ENCODE peak calls at places on chromosomes 16 and 17, in four cellular contexts. One of them, this sample, is unnamed.
A peak's percentile ranks its signal among the peaks of the same experiment; 100 is the strongest.

GRCh38 chr16:81635336-81635947 is 143.6 kb upstream of the PLCG2 start:
- DNase-seq in HepG2: no peak
- DNase-seq in K562: no peak
- DNase-seq in GM12878: no peak
- DNase-seq in this sample: no peak

GRCh38 chr16:83969771-83970429 is 1.9 kb downstream of the NECAB2 start:
- DNase-seq in HepG2: no peak
- DNase-seq in K562: no peak
- DNase-seq in GM12878: no peak
- DNase-seq in this sample: no peak

GRCh38 chr16:9060225-9060624 is 31.2 kb upstream of the HAPSTR1 start:
- DNase-seq in HepG2: no peak
- DNase-seq in K562: no peak
- DNase-seq in GM12878: no peak
- DNase-seq in this sample: no peak

GRCh38 chr17:50310455-50311111 is 35.3 kb upstream of the XYLT2 start:
- DNase-seq in HepG2: peak; percentile 83
- DNase-seq in K562: no peak
- DNase-seq in GM12878: no peak
- DNase-seq in this sample: no peak

GRCh38 chr16:84055366-84055765 is 12.8 kb upstream of the SLC38A8 start:
- DNase-seq in HepG2: no peak
- DNase-seq in K562: no peak
- DNase-seq in GM12878: no peak
- DNase-seq in this sample: no peak

GRCh38 chr16:80208015-80208414 is 332.8 kb upstream of the DYNLRB2 start:
- DNase-seq in HepG2: no peak
- DNase-seq in K562: no peak
- DNase-seq in GM12878: no peak
- DNase-seq in this sample: no peak

GRCh38 chr17:28271431-28271830 is 47.6 kb upstream of the TMEM97 start:
- DNase-seq in HepG2: no peak
- DNase-seq in K562: no peak
- DNase-seq in GM12878: no peak
- DNase-seq in this sample: no peak

GRCh38 chr16:29900102-29900887 is at the start of gene ASPHD1:
- DNase-seq in HepG2: peak; percentile 86
- DNase-seq in K562: peak; percentile 52
- DNase-seq in GM12878: no peak
- DNase-seq in this sample: peak; percentile 86

GRCh38 chr17:15236281-15237105 is 28.6 kb downstream of the PMP22 start:
- DNase-seq in HepG2: no peak
- DNase-seq in K562: peak; percentile 74
- DNase-seq in GM12878: no peak
- DNase-seq in this sample: no peak

GRCh38 chr17:65556014-65556909 is 5.2 kb downstream of the AXIN2 start:
- DNase-seq in HepG2: peak; percentile 82
- DNase-seq in K562: peak; percentile 81
- DNase-seq in GM12878: no peak
- DNase-seq in this sample: peak; percentile 93

GRCh38 chr16:66481081-66481942 is 54.2 kb downstream of the BEAN1 start:
- DNase-seq in HepG2: no peak
- DNase-seq in K562: no peak
- DNase-seq in GM12878: no peak
- DNase-seq in this sample: no peak

GRCh38 chr16:83365166-83365565 is 442.6 kb upstream of the HSBP1 start:
- DNase-seq in HepG2: no peak
- DNase-seq in K562: no peak
- DNase-seq in GM12878: no peak
- DNase-seq in this sample: no peak

GRCh38 chr17:50604470-50604869 is 30.2 kb upstream of the ABCC3 start:
- DNase-seq in HepG2: no peak
- DNase-seq in K562: no peak
- DNase-seq in GM12878: no peak
- DNase-seq in this sample: peak; percentile 42

GRCh38 chr17:27597783-27598320 is 33.1 kb upstream of the LGALS9 start:
- DNase-seq in HepG2: no peak
- DNase-seq in K562: no peak
- DNase-seq in GM12878: no peak
- DNase-seq in this sample: no peak

GRCh38 chr16:19165101-19165500 is 2.9 kb upstream of the SYT17 start:
- DNase-seq in HepG2: no peak
- DNase-seq in K562: no peak
- DNase-seq in GM12878: no peak
- DNase-seq in this sample: no peak

GRCh38 chr17:83199500-83200201 is 120.2 kb downstream of the METRNL start:
- DNase-seq in HepG2: no peak
- DNase-seq in K562: no peak
- DNase-seq in GM12878: no peak
- DNase-seq in this sample: peak; percentile 2

GRCh38 chr16:57637424-57637823 is 9.0 kb downstream of the ADGRG1 start:
- DNase-seq in HepG2: no peak
- DNase-seq in K562: no peak
- DNase-seq in GM12878: no peak
- DNase-seq in this sample: no peak
- TF ChIP-seq SP1 in HepG2: no peak
- TF ChIP-seq SP1 in K562: no peak
- TF ChIP-seq SP1 in GM12878: no peak
- TF ChIP-seq SP1 in this sample: no peak

GRCh38 chr16:16019488-16019887 is 70.1 kb downstream of the ABCC1 start:
- DNase-seq in HepG2: no peak
- DNase-seq in K562: no peak
- DNase-seq in GM12878: no peak
- DNase-seq in this sample: no peak

GRCh38 chr16:16016388-16016964 is 67.1 kb downstream of the ABCC1 start:
- DNase-seq in HepG2: no peak
- DNase-seq in K562: no peak
- DNase-seq in GM12878: no peak
- DNase-seq in this sample: no peak

GRCh38 chr16:16020291-16020690 is 70.9 kb downstream of the ABCC1 start:
- DNase-seq in HepG2: no peak
- DNase-seq in K562: no peak
- DNase-seq in GM12878: no peak
- DNase-seq in this sample: no peak

GRCh38 chr16:16017812-16018211 is 68.4 kb downstream of the ABCC1 start:
- DNase-seq in HepG2: no peak
- DNase-seq in K562: peak; percentile 17
- DNase-seq in GM12878: no peak
- DNase-seq in this sample: no peak

GRCh38 chr16:16018705-16019104 is 69.3 kb downstream of the ABCC1 start:
- DNase-seq in HepG2: peak; percentile 40
- DNase-seq in K562: no peak
- DNase-seq in GM12878: no peak
- DNase-seq in this sample: no peak
- TF ChIP-seq ATF3 in HepG2: no peak
- TF ChIP-seq ATF3 in K562: peak; percentile 58
- TF ChIP-seq ATF3 in GM12878: no peak
- TF ChIP-seq ATF3 in this sample: no peak

DNA sequence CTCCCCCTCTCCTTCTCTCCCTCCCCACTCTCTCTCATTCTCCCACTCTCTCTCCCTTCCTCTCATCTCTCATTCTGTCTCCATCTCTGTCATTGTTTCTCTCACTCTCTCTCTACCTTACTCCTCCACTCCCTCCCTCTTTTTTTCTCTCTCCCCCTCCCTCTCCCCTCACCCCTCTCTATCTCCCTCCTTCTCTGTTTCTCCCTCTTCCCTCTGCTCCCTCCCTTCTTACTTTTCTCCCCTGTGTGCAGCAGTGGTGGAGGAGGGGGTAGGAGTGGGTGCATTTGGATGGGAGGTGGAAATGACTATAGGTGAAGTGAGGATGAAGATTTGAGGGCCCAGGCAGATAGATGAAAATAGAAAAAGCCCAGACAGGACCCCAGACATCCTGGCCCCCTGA is 70.9 kb downstream of the HLF start:
- DNase-seq in HepG2: no peak
- DNase-seq in K562: no peak
- DNase-seq in GM12878: no peak
- DNase-seq in this sample: no peak
- TF ChIP-seq CBFB in HepG2: no peak
- TF ChIP-seq CBFB in K562: no peak
- TF ChIP-seq CBFB in GM12878: no peak
- TF ChIP-seq CBFB in this sample: no peak

GRCh38 chr17:8360751-8361150 is 15.8 kb downstream of the KRABD2 start:
- DNase-seq in HepG2: no peak
- DNase-seq in K562: no peak
- DNase-seq in GM12878: no peak
- DNase-seq in this sample: no peak

GRCh38 chr17:8366231-8366630 is 10.3 kb downstream of the KRABD2 start:
- DNase-seq in HepG2: no peak
- DNase-seq in K562: no peak
- DNase-seq in GM12878: no peak
- DNase-seq in this sample: no peak

GRCh38 chr17:8369944-8370343 is 6.6 kb downstream of the KRABD2 start:
- DNase-seq in HepG2: no peak
- DNase-seq in K562: no peak
- DNase-seq in GM12878: no peak
- DNase-seq in this sample: no peak

GRCh38 chr17:8362651-8363332 is 13.7 kb downstream of the KRABD2 start:
- DNase-seq in HepG2: no peak
- DNase-seq in K562: no peak
- DNase-seq in GM12878: no peak
- DNase-seq in this sample: no peak

GRCh38 chr17:8365143-8365542 is 11.4 kb downstream of the KRABD2 start:
- DNase-seq in HepG2: no peak
- DNase-seq in K562: no peak
- DNase-seq in GM12878: no peak
- DNase-seq in this sample: no peak
- TF ChIP-seq SP1 in HepG2: no peak
- TF ChIP-seq SP1 in K562: no peak
- TF ChIP-seq SP1 in GM12878: no peak
- TF ChIP-seq SP1 in this sample: no peak

GRCh38 chr17:8753976-8754440 is 4.3 kb downstream of the SPDYE4 start:
- DNase-seq in HepG2: peak; percentile 34
- DNase-seq in K562: no peak
- DNase-seq in GM12878: no peak
- DNase-seq in this sample: no peak
- TF ChIP-seq ATF3 in HepG2: no peak
- TF ChIP-seq ATF3 in K562: no peak
- TF ChIP-seq ATF3 in GM12878: no peak
- TF ChIP-seq ATF3 in this sample: no peak

GRCh38 chr16:75230471-75231110 is 11.8 kb downstream of the CTRB1 start:
- DNase-seq in HepG2: no peak
- DNase-seq in K562: no peak
- DNase-seq in GM12878: no peak
- DNase-seq in this sample: no peak

GRCh38 chr16:75227361-75228142 is 8.8 kb downstream of the CTRB1 start:
- DNase-seq in HepG2: no peak
- DNase-seq in K562: no peak
- DNase-seq in GM12878: no peak
- DNase-seq in this sample: no peak

GRCh38 chr16:75226550-75227360 is 8.0 kb downstream of the CTRB1 start:
- DNase-seq in HepG2: no peak
- DNase-seq in K562: no peak
- DNase-seq in GM12878: no peak
- DNase-seq in this sample: no peak

GRCh38 chr16:75229172-75230031 is 10.6 kb downstream of the CTRB1 start:
- DNase-seq in HepG2: no peak
- DNase-seq in K562: no peak
- DNase-seq in GM12878: no peak
- DNase-seq in this sample: no peak

GRCh38 chr16:75228143-75228976 is 9.6 kb downstream of the CTRB1 start:
- DNase-seq in HepG2: no peak
- DNase-seq in K562: no peak
- DNase-seq in GM12878: no peak
- DNase-seq in this sample: no peak
- TF ChIP-seq CBFB in HepG2: no peak
- TF ChIP-seq CBFB in K562: no peak
- TF ChIP-seq CBFB in GM12878: no peak
- TF ChIP-seq CBFB in this sample: no peak

DNA sequence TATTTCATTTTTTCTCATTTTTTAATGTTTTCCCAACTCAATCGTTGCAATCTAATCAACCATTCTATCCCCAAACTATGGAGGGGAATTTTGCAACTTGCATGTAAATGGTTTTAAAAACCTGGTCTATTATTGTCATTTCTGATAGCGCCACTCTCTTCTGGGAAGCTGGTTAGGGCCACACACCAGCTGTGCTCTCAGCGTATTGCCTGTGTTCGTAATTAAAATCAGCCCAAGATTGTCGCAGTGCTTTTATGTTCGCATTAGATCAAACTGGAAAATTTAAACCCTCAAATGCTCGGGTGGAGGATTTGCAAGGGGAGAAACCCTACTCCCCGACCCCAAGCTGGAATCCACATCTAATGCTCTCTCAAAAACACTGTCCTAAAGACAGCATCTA is 123.5 kb upstream of the CACNG5 start:
- DNase-seq in HepG2: no peak
- DNase-seq in K562: no peak
- DNase-seq in GM12878: no peak
- DNase-seq in this sample: no peak
- TF ChIP-seq SP1 in HepG2: no peak
- TF ChIP-seq SP1 in K562: no peak
- TF ChIP-seq SP1 in GM12878: no peak
- TF ChIP-seq SP1 in this sample: no peak